ENCODE peak calls at places on chromosomes 16 and 17, in ten cellular contexts. X, T, W, E, J, G, L, K, A and S are unnamed samples.

GRCh38 chr16:8402981-8403853 is 187.1 kb downstream of the TMEM114 start:
- DNase-seq in G (no peak), X (no peak), L (peak), J (no peak), K (no peak), A (no peak), W (no peak), E (no peak), T (no peak), S (no peak)

GRCh38 chr16:69329369-69330285 is 761 bp downstream of the PDF start:
- DNase-seq in W (peak), T (no peak), E (peak), J (peak), X (no peak), L (peak), K (peak), G (no peak), A (no peak), S (peak)

GRCh38 chr16:71311553-71312158 is 22.5 kb upstream of the CMTR2 start:
- DNase-seq in L (peak), G (peak), A (peak), W (peak), X (peak), K (peak), E (peak), T (peak), J (no peak), S (peak)

GRCh38 chr16:68429081-68429740 is 19.1 kb downstream of the SMPD3 start:
- DNase-seq in G (no peak), W (no peak), J (no peak), X (no peak), K (no peak), L (no peak), T (no peak), E (no peak), A (no peak), S (no peak)

GRCh38 chr17:40937384-40937819 is at the start of gene KRT23:
- DNase-seq in A (no peak), W (no peak), T (no peak), L (peak), K (no peak), E (no peak), G (no peak), J (no peak), X (no peak), S (no peak)

GRCh38 chr17:71188811-71189492 is 931.9 kb upstream of the SOX9 start:
- DNase-seq in L (no peak), G (no peak), E (peak), J (no peak), K (no peak), X (peak), A (peak), W (peak), T (no peak), S (no peak)

GRCh38 chr16:89422905-89423630 is 67.3 kb downstream of the ANKRD11 start:
- DNase-seq in G (no peak), X (no peak), E (peak), W (no peak), A (peak), J (no peak), K (peak), L (no peak), T (no peak), S (no peak)

GRCh38 chr16:87740909-87741424 is 24.8 kb downstream of the KLHDC4 start:
- DNase-seq in J (no peak), L (no peak), A (peak), T (no peak), G (no peak), X (no peak), K (no peak), W (no peak), E (no peak), S (no peak)

GRCh38 chr16:48632137-48632774 is 22.3 kb upstream of the N4BP1 start:
- DNase-seq in G (peak), K (no peak), X (no peak), A (no peak), T (no peak), J (peak), L (no peak), E (no peak), W (no peak), S (no peak)

GRCh38 chr16:17343028-17343427 is 127.7 kb downstream of the XYLT1 start:
- DNase-seq in A (no peak), T (no peak), X (no peak), W (no peak), G (no peak), L (no peak), K (peak), E (no peak), J (no peak), S (no peak)

GRCh38 chr17:71409137-71409536 is 711.7 kb upstream of the SOX9 start:
- DNase-seq in L (no peak), K (no peak), J (no peak), G (peak), E (no peak), T (no peak), X (no peak), A (no peak), W (no peak), S (no peak)

GRCh38 chr16:87409781-87410180 is 17.6 kb downstream of the MAP1LC3B start:
- DNase-seq in J (no peak), E (no peak), L (no peak), K (no peak), A (no peak), G (no peak), T (no peak), X (no peak), W (no peak), S (no peak)

GRCh38 chr16:7405166-7405565 is 72.5 kb downstream of the RBFOX1 start:
- DNase-seq in J (peak), E (peak), W (no peak), K (no peak), T (no peak), A (no peak), G (peak), X (no peak), L (peak), S (peak)

GRCh38 chr17:17708301-17708700 is 27.0 kb downstream of the RAI1 start:
- DNase-seq in L (no peak), X (no peak), J (no peak), T (no peak), A (no peak), G (no peak), W (no peak), E (no peak), K (no peak), S (no peak)

GRCh38 chr16:12901204-12901596 is 198 bp upstream of the SHISA9 start:
- DNase-seq in G (no peak), W (no peak), T (no peak), X (no peak), L (peak), J (no peak), E (no peak), A (no peak), K (no peak), S (peak)

GRCh38 chr16:69830534-69831211 is 68.5 kb downstream of the WWP2 start:
- DNase-seq in G (peak), K (no peak), L (no peak), W (no peak), J (no peak), E (no peak), T (no peak), X (no peak), A (no peak), S (no peak)

GRCh38 chr17:57972151-57972550 is 15.9 kb downstream of the VEZF1 start:
- DNase-seq in T (peak), A (no peak), X (no peak), K (no peak), G (no peak), W (no peak), L (no peak), E (no peak), J (no peak), S (no peak)

GRCh38 chr17:16352838-16353701 is at the start of gene CENPV:
- DNase-seq in W (peak), J (peak), T (peak), A (peak), E (no peak), G (peak), L (peak), K (peak), X (peak), S (peak)

GRCh38 chr17:9818760-9819159 is 3.1 kb downstream of the GSG1L2 start:
- DNase-seq in G (no peak), X (peak), W (no peak), T (no peak), L (no peak), J (no peak), K (no peak), A (no peak), E (peak), S (no peak)

GRCh38 chr17:17732892-17733670 is 51.8 kb downstream of the RAI1 start:
- DNase-seq in E (peak), J (no peak), X (no peak), T (no peak), W (peak), K (no peak), A (peak), G (peak), L (no peak), S (no peak)

GRCh38 chr17:74123350-74123749 is 80.1 kb upstream of the RPL38 start:
- DNase-seq in J (peak), A (peak), G (no peak), X (no peak), E (peak), L (no peak), W (no peak), K (no peak), T (no peak), S (no peak)

GRCh38 chr16:23516366-23517137 is 6.3 kb upstream of the GGA2 start:
- DNase-seq in G (no peak), T (no peak), E (no peak), A (no peak), L (no peak), X (no peak), W (no peak), J (no peak), K (no peak), S (no peak)

DNA sequence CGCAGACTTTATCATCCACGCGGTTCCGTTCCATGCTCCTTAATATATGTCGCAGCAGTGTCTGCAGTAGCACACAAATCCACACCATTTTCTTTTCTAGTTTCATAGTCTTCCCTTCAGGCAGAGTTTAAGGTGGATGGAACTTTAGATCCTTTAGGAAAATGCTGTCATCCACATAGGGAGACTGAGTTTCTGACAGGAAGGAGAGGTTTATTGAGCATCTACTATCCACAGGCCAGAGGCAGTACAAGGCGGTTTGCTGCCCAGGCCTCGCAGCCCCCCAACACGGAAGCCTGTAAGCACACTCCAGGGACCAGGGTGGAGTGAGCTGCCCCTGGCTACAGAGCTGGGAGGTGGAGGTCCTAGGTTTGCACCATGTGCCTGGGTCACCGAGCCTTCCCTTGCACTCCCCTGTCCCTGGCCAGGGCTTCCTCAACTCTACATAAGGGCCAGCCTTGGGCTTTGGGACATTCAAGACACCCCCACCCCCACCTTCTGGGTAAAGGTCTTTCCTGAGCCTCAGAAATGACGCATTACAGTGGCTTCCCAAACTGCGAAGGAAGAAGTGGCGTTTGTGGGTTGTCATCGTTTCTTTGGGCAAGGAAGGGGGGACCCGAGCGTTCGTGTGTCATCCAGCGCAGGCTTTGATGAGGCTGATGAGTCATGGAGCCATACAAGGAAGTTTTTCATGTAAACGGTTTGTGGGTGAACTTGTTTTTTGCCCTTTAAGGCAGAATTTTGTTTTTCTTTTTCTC is 146.5 kb upstream of the PLCG2 start:
- DNase-seq in L (no peak), J (no peak), A (peak), G (peak), K (no peak), T (no peak), E (peak), W (peak), X (peak), S (no peak)
- TF ChIP-seq CTCF in L (no peak), J (no peak), A (no peak), G (no peak), K (no peak), T (no peak), E (no peak), W (no peak), X (no peak), S (no peak)

GRCh38 chr16:55242667-55243066 is 81.3 kb upstream of the IRX6 start:
- DNase-seq in L (peak), W (no peak), T (no peak), K (no peak), A (no peak), X (no peak), G (no peak), J (no peak), E (no peak), S (no peak)
- TF ChIP-seq CTCF in L (peak), W (no peak), T (no peak), K (no peak), A (no peak), X (no peak), G (no peak), J (no peak), E (no peak), S (no peak)

DNA sequence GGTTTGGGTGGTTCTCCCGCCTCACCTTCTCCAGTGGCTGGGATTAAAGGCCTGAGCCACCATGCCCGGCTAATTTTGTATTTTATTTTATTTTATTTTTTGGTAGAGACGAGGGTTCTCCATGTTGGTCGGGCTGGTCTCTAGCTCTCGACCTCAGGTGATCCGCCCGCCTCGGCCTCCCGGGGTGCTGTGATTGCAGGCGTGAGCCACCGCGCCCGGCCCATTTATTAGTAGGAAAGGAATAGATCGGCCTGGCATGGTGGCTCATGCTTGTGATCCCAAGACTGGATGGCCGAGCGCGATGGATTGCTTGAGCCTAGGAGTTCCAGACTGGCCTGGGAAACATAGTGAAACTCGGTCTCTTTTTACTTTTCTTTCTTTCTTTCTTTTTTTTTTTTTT is 20.4 kb upstream of the RBL2 start:
- DNase-seq in K (no peak), X (no peak), E (no peak), J (no peak), G (no peak), W (no peak), T (no peak), L (no peak), A (no peak), S (no peak)
- TF ChIP-seq CTCF in K (no peak), X (no peak), E (no peak), J (no peak), G (no peak), W (no peak), T (no peak), L (no peak), A (no peak), S (no peak)

DNA sequence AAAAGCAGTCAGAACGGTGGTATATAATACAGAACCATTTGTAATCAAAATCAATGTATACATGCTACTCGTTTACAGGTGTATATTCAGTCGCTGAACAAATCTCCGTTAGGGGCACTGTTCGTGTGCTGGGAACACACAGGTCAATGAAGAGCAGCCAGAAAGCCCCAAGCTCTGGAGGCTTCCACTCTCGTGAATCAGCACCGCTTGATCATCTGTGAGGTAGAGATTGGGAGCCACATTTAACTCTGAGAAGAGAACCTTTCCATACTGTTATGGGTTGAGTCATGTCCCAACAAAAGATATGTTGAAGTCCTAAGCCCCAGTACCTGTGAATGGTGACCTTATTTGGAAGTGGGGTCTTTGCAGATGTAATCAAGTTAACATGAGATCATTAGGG is 5.4 kb upstream of the CYTH1 start:
- DNase-seq in A (no peak), K (no peak), X (no peak), J (peak), W (no peak), L (no peak), T (no peak), E (peak), G (peak), S (no peak)
- TF ChIP-seq CTCF in A (no peak), K (no peak), X (no peak), J (no peak), W (no peak), L (no peak), T (no peak), E (no peak), G (peak), S (no peak)